ENCODE peak calls at places on chromosomes 12 and 14, in six cellular contexts. G, Y, A, X, F and M are unnamed samples. For H3K4me1, the result is how much of the 10 kb centered on the place peaks cover.

GRCh38 chr12:99596762-99597161 is 50.8 kb upstream of the GARIN6 start:
- DNase-seq in X (no peak), A (no peak), F (no peak), Y (no peak), G (no peak), M (no peak)

GRCh38 chr12:2192231-2192630 is 139.4 kb downstream of the CACNA1C start:
- DNase-seq in F (no peak), G (no peak), X (no peak), Y (no peak), A (no peak), M (no peak)

GRCh38 chr12:20946732-20947131 is 136.2 kb downstream of the SLCO1B3 start:
- DNase-seq in F (no peak), A (no peak), Y (peak), G (no peak), X (peak), M (no peak)

GRCh38 chr12:27844427-27845090 is 64.5 kb upstream of the MANSC4 start:
- DNase-seq in A (no peak), G (no peak), F (peak), Y (peak), X (peak), M (no peak)

GRCh38 chr12:18589316-18589715 is 148.5 kb downstream of the PLCZ1 start:
- DNase-seq in F (no peak), A (no peak), X (no peak), Y (no peak), G (no peak), M (no peak)

GRCh38 chr12:48996794-48997718 is 2.1 kb downstream of the DDN start:
- DNase-seq in G (peak), A (peak), X (peak), F (peak), Y (peak), M (peak)

GRCh38 chr14:77044776-77045569 is 16.5 kb upstream of the IRF2BPL start:
- DNase-seq in G (peak), Y (no peak), F (no peak), X (no peak), A (peak), M (peak)

GRCh38 chr14:92563359-92563758 is 49.8 kb downstream of the RIN3 start:
- DNase-seq in X (no peak), G (no peak), F (peak), A (no peak), Y (no peak), M (no peak)

GRCh38 chr12:117069926-117070900 is 29.0 kb downstream of the TESC start:
- DNase-seq in G (no peak), Y (no peak), X (no peak), A (no peak), F (no peak), M (no peak)

GRCh38 chr14:97580923-97581495 is 783.8 kb downstream of the VRK1 start:
- DNase-seq in X (no peak), Y (no peak), G (no peak), F (no peak), A (no peak), M (no peak)

GRCh38 chr12:16110596-16110995 is 166.9 kb downstream of the SLC15A5 start:
- DNase-seq in A (no peak), F (no peak), G (no peak), Y (no peak), X (no peak), M (no peak)

DNA sequence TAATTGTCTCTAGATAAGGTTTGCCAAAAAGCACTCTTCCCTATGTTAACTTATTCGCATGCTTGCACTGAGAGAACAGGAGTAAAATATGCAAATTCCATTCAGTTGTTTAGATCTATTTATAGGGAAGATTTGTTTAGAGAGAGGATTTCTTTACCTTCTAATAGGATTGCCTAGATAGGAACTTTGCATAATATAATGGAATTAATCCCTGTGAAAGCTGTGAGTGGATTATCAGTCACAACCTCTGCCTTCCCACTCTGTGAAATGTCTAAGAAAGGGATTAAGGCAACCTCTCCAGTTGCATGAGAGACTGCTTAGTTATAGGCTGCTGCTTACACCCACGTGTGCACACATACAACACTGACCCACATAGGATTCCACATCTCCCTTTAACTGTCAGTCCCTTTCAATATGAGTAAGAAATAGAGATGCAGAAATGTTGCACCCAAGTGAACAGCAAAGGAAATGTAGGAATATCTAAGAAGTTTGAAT is 83.2 kb downstream of the ALG10B start:
- DNase-seq in G (no peak), Y (no peak), F (no peak), A (no peak), X (no peak), M (no peak)
- H3K4me1 ChIP-seq in G (under half), Y (under half), F (under half), A (under half), X (under half), M (under half)

GRCh38 chr14:21724115-21724973 is 50.7 kb upstream of the OR4E1 start:
- DNase-seq in G (no peak), A (no peak), Y (no peak), X (no peak), F (no peak), M (no peak)

GRCh38 chr14:21721504-21721903 is 47.9 kb upstream of the OR4E1 start:
- DNase-seq in G (no peak), A (no peak), Y (no peak), X (no peak), F (no peak), M (no peak)

GRCh38 chr14:21719841-21720240 is 46.2 kb upstream of the OR4E1 start:
- DNase-seq in G (no peak), A (no peak), F (no peak), X (no peak), Y (no peak), M (no peak)

GRCh38 chr14:21723431-21724045 is 49.9 kb upstream of the OR4E1 start:
- DNase-seq in X (no peak), G (no peak), A (no peak), Y (no peak), F (no peak), M (no peak)
- H3K4me1 ChIP-seq in X (under half), G (under half), A (under half), Y (under half), F (under half), M (under half)

GRCh38 chr14:68611611-68612010 is 181.3 kb downstream of the ZFP36L1 start:
- DNase-seq in F (no peak), G (no peak), A (no peak), Y (no peak), X (no peak), M (peak)
- H3K4me1 ChIP-seq in F (under half), G (under half), A (under half), Y (under half), X (under half), M (under half)

GRCh38 chr14:91357272-91357671 is 60.3 kb downstream of the CCDC88C start:
- DNase-seq in G (no peak), F (no peak), Y (no peak), A (no peak), X (no peak), M (no peak)
- H3K4me1 ChIP-seq in G (under half), F (under half), Y (under half), A (under half), X (under half), M (under half)

DNA sequence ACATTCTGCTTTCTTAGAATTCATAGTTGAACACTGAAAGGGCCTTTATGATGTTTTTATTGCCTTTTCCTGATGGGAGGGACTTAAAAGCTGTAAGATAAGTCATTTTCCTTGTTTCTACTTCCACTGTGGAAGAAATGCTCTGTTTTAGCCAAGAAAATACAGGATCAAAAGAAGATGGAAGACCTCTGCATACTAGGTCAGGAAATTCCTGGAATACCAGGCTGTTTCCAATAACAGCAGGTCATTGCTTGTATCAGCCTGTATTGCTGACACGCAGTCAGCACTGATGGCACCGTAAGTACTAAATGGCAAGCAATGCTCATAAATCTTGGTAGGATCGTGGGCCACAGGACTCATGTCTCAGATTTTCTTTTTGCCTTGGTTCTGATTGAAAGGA is 521.1 kb upstream of the ATP2B1 start:
- DNase-seq in G (no peak), X (no peak), Y (no peak), F (no peak), A (no peak), M (no peak)
- H3K4me1 ChIP-seq in G (under half), X (under half), Y (under half), F (under half), A (under half), M (under half)

GRCh38 chr14:60215520-60216195 is 33.4 kb upstream of the PPM1A start:
- DNase-seq in X (no peak), A (no peak), F (no peak), G (no peak), Y (no peak), M (peak)
- H3K4me1 ChIP-seq in X (under half), A (under half), F (under half), G (under half), Y (under half), M (under half)

GRCh38 chr14:104981699-104982541 is 3.7 kb upstream of the CLBA1 start:
- DNase-seq in G (no peak), Y (no peak), A (no peak), F (no peak), X (no peak), M (no peak)
- H3K4me1 ChIP-seq in G (under half), Y (under half), A (under half), F (under half), X (under half), M (under half)

DNA sequence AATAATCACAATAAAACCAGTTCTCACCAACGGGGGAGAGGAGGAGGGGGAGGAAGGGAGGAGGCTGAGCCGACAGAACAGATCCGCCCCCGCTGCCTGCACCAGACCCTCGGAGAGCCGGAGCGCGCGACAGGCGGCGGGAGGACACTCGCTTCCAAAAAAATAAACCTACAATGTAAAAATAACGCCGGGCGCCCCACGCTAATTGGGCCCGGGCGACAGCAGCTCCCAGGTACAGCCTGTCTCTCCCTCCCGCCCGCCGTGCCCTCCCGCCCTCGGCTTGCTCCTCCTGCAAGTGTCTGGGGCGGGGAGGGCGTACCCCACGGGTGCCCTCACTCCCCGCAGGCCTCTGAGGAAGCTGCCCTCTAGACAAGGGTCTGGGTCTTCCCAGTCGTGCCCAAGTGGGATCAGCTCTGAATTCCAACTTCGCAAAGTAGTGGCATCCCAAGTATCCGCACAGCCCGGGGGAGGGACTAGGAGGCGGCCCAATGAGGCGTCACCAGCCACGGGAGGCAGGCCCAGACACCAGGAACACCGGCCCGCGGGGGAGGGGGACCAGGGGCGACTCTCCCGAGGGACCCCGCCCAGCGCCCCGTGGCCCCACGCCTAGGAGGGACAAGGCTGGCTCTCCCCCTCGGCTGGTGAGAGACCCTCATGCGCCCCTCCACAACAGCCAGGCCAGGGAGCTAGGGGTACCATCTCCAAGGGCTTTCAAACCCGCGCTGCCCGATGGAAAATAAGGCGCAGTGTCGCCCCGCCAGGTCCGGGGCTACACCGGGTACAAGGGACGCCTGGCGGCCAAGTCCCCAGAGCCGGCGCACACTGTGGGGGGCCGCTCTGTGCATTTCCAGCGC is 1.0 kb downstream of the NCOR2 start:
- DNase-seq in Y (peak), X (peak), F (peak), G (peak), A (peak), M (peak)
- H3K4me1 ChIP-seq in Y (under half), X (half or more), F (under half), G (half or more), A (half or more), M (under half)